ENCODE peak calls at places on chromosome 3, in seven cellular contexts. N is CD8-positive, alpha-beta T cell; B is stomach; K is fibroblast of lung; T is CD4-positive, CD25-positive, alpha-beta regulatory T cell; C is ovary; D is upper lobe of right lung. E is an unnamed sample.
A peak's percentile ranks its signal among the peaks of the same experiment; 100 is the strongest.

GRCh38 chr3:137174514-137174913 is 216.7 kb downstream of the IL20RB start:
- DNase-seq in N (no peak), B (no peak), K (no peak), T (no peak), C (no peak), D (no peak), E (no peak)

GRCh38 chr3:176202652-176203051 is 994.6 kb downstream of the TBL1XR1 start:
- DNase-seq in N (no peak), B (no peak), K (no peak), T (no peak), C (no peak), D (no peak), E (no peak)

GRCh38 chr3:130014526-130014925 is 40.0 kb downstream of the TRH start:
- DNase-seq in N (no peak), B (no peak), K (peak; percentile 91), T (no peak), C (no peak), D (no peak), E (no peak)

GRCh38 chr3:29525254-29525881 is 244.5 kb downstream of the RBMS3 start:
- DNase-seq in N (no peak), B (peak; percentile 55), K (peak; percentile 55), T (no peak), C (peak; percentile 71), D (no peak), E (no peak)

GRCh38 chr3:159126261-159127020 is 324.6 kb downstream of the MFSD1 start:
- DNase-seq in N (no peak), B (no peak), K (peak; percentile 79), T (no peak), C (no peak), D (no peak), E (no peak)

GRCh38 chr3:184354121-184354728 is 7.2 kb downstream of the CLCN2 start:
- DNase-seq in N (peak; percentile 60), B (peak; percentile 58), K (no peak), T (peak; percentile 46), C (peak; percentile 56), D (peak; percentile 79), E (no peak)

GRCh38 chr3:58214484-58215316 is 3.9 kb upstream of the DNASE1L3 start:
- DNase-seq in N (no peak), B (no peak), K (no peak), T (no peak), C (no peak), D (peak; percentile 68), E (no peak)

GRCh38 chr3:24145481-24145880 is 200.4 kb downstream of the NR1D2 start:
- DNase-seq in N (no peak), B (no peak), K (peak; percentile 33), T (no peak), C (no peak), D (no peak), E (no peak)

GRCh38 chr3:141530133-141530768 is 43.4 kb downstream of the RASA2 start:
- DNase-seq in N (no peak), B (no peak), K (peak; percentile 57), T (no peak), C (no peak), D (no peak), E (no peak)

GRCh38 chr3:64254443-64254842 is 29.2 kb upstream of the PRICKLE2 start:
- DNase-seq in N (no peak), B (no peak), K (no peak), T (no peak), C (no peak), D (no peak), E (no peak)

GRCh38 chr3:37546876-37547275 is 314.8 kb upstream of the CTDSPL start:
- DNase-seq in N (no peak), B (no peak), K (peak; percentile 22), T (no peak), C (no peak), D (no peak), E (no peak)

GRCh38 chr3:8529197-8529637 is 27.6 kb downstream of the LMCD1 start:
- DNase-seq in N (no peak), B (no peak), K (peak; percentile 84), T (no peak), C (peak; percentile 70), D (no peak), E (no peak)
- H3K4me1 ChIP-seq in N (no peaks in the 10 kb centered on the region), B (peaks cover 39% of the 10 kb centered on the region), K (peaks cover 38% of the 10 kb centered on the region), T (peaks cover 8% of the 10 kb centered on the region), C (peaks cover 18% of the 10 kb centered on the region), D (peaks cover 80% of the 10 kb centered on the region), E (peaks cover 4% of the 10 kb centered on the region)

GRCh38 chr3:152299243-152299976 is 30.7 kb downstream of the MBNL1 start:
- DNase-seq in N (no peak), B (no peak), K (no peak), T (peak; percentile 64), C (no peak), D (no peak), E (no peak)

GRCh38 chr3:152300029-152300764 is 31.5 kb downstream of the MBNL1 start:
- DNase-seq in N (no peak), B (no peak), K (no peak), T (no peak), C (no peak), D (no peak), E (no peak)

GRCh38 chr3:152302521-152303021 is 33.8 kb downstream of the MBNL1 start:
- DNase-seq in N (no peak), B (no peak), K (peak; percentile 91), T (peak; percentile 34), C (peak; percentile 77), D (peak; percentile 72), E (no peak)

GRCh38 chr3:152304160-152304559 is 35.4 kb downstream of the MBNL1 start:
- DNase-seq in N (no peak), B (no peak), K (no peak), T (no peak), C (no peak), D (no peak), E (no peak)

GRCh38 chr3:152301745-152302181 is 33.0 kb downstream of the MBNL1 start:
- DNase-seq in N (no peak), B (no peak), K (no peak), T (no peak), C (no peak), D (no peak), E (no peak)
- H3K27ac ChIP-seq in N (peak overlapping the region; percentile 5), B (peak overlapping the region; percentile 86), K (peak overlapping the region; percentile 84), T (peak overlapping the region; percentile 83), C (peak overlapping the region; percentile 66), D (peak overlapping the region; percentile 73), E (peak overlapping the region; percentile 85)

GRCh38 chr3:132448211-132448961 is 31.1 kb downstream of the DNAJC13 start:
- DNase-seq in N (no peak), B (peak; percentile 28), K (peak; percentile 48), T (no peak), C (peak; percentile 66), D (no peak), E (no peak)
- H3K4me1 ChIP-seq in N (no peaks in the 10 kb centered on the region), B (peaks cover 58% of the 10 kb centered on the region), K (peaks cover 21% of the 10 kb centered on the region), T (no peaks in the 10 kb centered on the region), C (peaks cover 1% of the 10 kb centered on the region), D (peaks cover 43% of the 10 kb centered on the region), E (peaks cover 34% of the 10 kb centered on the region)

GRCh38 chr3:55522077-55522476 is 35.0 kb upstream of the WNT5A start:
- DNase-seq in N (no peak), B (no peak), K (no peak), T (no peak), C (no peak), D (no peak), E (no peak)
- H3K27ac ChIP-seq in N (no peak overlapping the region), B (no peak overlapping the region), K (no peak overlapping the region), T (no peak overlapping the region), C (no peak overlapping the region), D (no peak overlapping the region), E (no peak overlapping the region)

GRCh38 chr3:197368821-197369220 is 70.4 kb upstream of the DLG1 start:
- DNase-seq in N (no peak), B (no peak), K (no peak), T (no peak), C (no peak), D (no peak), E (no peak)
- H3K4me1 ChIP-seq in N (no peaks in the 10 kb centered on the region), B (peaks cover 40% of the 10 kb centered on the region), K (peaks cover 17% of the 10 kb centered on the region), T (no peaks in the 10 kb centered on the region), C (no peaks in the 10 kb centered on the region), D (peaks cover 17% of the 10 kb centered on the region), E (peaks cover 94% of the 10 kb centered on the region)

DNA sequence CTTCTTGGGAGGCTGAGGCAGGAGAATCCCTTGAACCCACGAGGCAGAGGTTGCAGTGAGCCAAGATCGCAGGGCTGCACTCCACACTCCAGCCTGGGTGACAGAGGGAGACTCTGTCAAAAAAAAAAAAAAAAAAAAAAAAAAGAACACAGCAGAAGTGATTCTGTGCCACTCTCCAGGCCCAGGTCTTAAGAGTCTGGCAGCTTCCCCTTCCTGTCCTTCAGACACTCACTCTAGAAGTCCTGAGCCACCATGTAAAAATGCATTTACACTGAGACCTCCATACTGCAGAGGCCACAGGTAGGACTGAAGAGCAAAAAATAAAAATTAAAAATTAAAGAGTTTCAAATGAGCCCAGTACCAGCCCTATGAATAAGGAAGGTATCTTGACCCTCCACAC is 11.8 kb upstream of the CDV3 start:
- DNase-seq in N (no peak), B (no peak), K (no peak), T (no peak), C (no peak), D (no peak), E (no peak)
- H3K27ac ChIP-seq in N (no peak overlapping the region), B (no peak overlapping the region), K (no peak overlapping the region), T (no peak overlapping the region), C (no peak overlapping the region), D (no peak overlapping the region), E (no peak overlapping the region)

DNA sequence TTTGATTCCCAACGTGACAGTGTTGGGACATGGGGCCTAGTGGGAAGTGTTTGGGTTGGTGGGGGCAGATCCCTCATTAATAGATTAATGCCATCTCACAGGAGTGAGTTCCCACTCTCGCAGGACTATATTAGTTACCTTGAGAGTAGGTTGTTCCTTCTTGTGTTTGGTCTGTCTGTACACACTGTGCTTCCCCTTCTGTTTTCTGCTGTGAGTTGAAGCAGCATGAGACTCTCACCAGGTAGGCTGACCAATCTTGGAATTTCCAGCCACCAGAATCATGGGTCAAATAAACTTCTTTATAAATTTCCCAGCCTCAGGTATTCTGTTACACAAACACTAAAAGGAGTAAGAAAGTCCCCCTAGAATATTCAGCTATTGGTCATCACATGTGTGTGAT is 145.4 kb downstream of the ERC2 start:
- DNase-seq in N (no peak), B (no peak), K (no peak), T (no peak), C (no peak), D (no peak), E (no peak)
- H3K4me1 ChIP-seq in N (no peaks in the 10 kb centered on the region), B (no peaks in the 10 kb centered on the region), K (no peaks in the 10 kb centered on the region), T (no peaks in the 10 kb centered on the region), C (peaks cover 4% of the 10 kb centered on the region), D (no peaks in the 10 kb centered on the region), E (no peaks in the 10 kb centered on the region)

GRCh38 chr3:187104342-187104741 is 35.0 kb downstream of the RPL39L start:
- DNase-seq in N (no peak), B (no peak), K (no peak), T (no peak), C (no peak), D (no peak), E (no peak)

GRCh38 chr3:187101184-187102072 is 37.9 kb downstream of the RPL39L start:
- DNase-seq in N (peak; percentile 42), B (peak; percentile 69), K (peak; percentile 87), T (peak; percentile 36), C (peak; percentile 57), D (peak; percentile 72), E (no peak)

GRCh38 chr3:187102073-187102634 is 37.1 kb downstream of the RPL39L start:
- DNase-seq in N (no peak), B (no peak), K (no peak), T (no peak), C (no peak), D (no peak), E (no peak)

GRCh38 chr3:187103251-187103650 is 36.0 kb downstream of the RPL39L start:
- DNase-seq in N (no peak), B (no peak), K (no peak), T (no peak), C (no peak), D (no peak), E (no peak)

GRCh38 chr3:187098925-187099512 is 40.3 kb downstream of the RPL39L start:
- DNase-seq in N (no peak), B (no peak), K (no peak), T (no peak), C (no peak), D (no peak), E (no peak)
- H3K27ac ChIP-seq in N (no peak overlapping the region), B (no peak overlapping the region), K (no peak overlapping the region), T (no peak overlapping the region), C (no peak overlapping the region), D (no peak overlapping the region), E (no peak overlapping the region)

E was measured in esophagus squamous epithelium.